ENCODE peak calls at places on chromosomes 11 and 22, in nine cellular contexts. B is NCI-H2171; I is stimulated activated effector memory CD8-positive, alpha-beta T cell treated with anti-CD3 and anti-CD28 coated beads, Interleukin-12 subunit alpha, Interleukin-12 subunit beta, amount 100 ng/mL, for 72 hours; M is Karpas-422; A is AG20443; Z is NCI-H345; L is activated CD4-positive, CD25-positive, alpha-beta regulatory T cell; O is WTC11; G is right atrium auricular region. Q is an unnamed sample.

GRCh38 chr11:34457607-34458006 is 18.9 kb downstream of the CAT start:
- DNase-seq in Z (no peak), L (no peak), M (no peak), A (no peak), I (no peak), B (no peak), G (no peak), O (no peak), Q (no peak)

GRCh38 chr22:26584010-26584409 is 5.9 kb downstream of the TPST2 start:
- DNase-seq in A (no peak), O (no peak), G (no peak), M (no peak), L (no peak), Z (no peak), B (no peak), I (no peak), Q (no peak)

GRCh38 chr22:50470491-50470890 is 4.3 kb downstream of the SBF1 start:
- DNase-seq in G (no peak), Z (no peak), O (no peak), A (no peak), L (no peak), I (peak), B (no peak), M (peak), Q (no peak)

GRCh38 chr11:64742087-64742939 is 1.6 kb downstream of the RASGRP2 start:
- DNase-seq in M (peak), L (no peak), O (peak), G (no peak), I (no peak), B (no peak), A (peak), Z (no peak), Q (peak)

GRCh38 chr22:33126881-33127280 is 68.7 kb upstream of the SYN3 start:
- DNase-seq in O (no peak), G (no peak), A (peak), M (no peak), Z (no peak), L (no peak), I (no peak), B (no peak), Q (peak)

GRCh38 chr11:20669833-20670684 is 673 bp downstream of the NELL1 start:
- DNase-seq in I (no peak), L (no peak), Z (peak), G (no peak), A (peak), B (no peak), O (peak), M (no peak), Q (no peak)

GRCh38 chr11:45556851-45557707 is 108.3 kb downstream of the CHST1 start:
- DNase-seq in G (no peak), L (no peak), B (no peak), M (no peak), A (no peak), Z (no peak), O (no peak), I (no peak), Q (no peak)

GRCh38 chr11:118003456-118003855 is 17.3 kb downstream of the IL10RA start:
- DNase-seq in O (no peak), I (peak), L (no peak), G (no peak), B (no peak), A (no peak), Z (no peak), M (no peak), Q (no peak)

GRCh38 chr11:88799749-88800500 is 265.9 kb downstream of the GRM5 start:
- DNase-seq in A (no peak), M (no peak), G (no peak), B (no peak), O (no peak), Z (no peak), I (no peak), L (no peak), Q (no peak)

GRCh38 chr22:46036558-46037408 is 59.8 kb upstream of the WNT7B start:
- DNase-seq in L (no peak), I (peak), O (peak), M (peak), G (no peak), B (peak), Z (peak), A (no peak), Q (peak)

GRCh38 chr11:35030716-35031213 is 108.2 kb upstream of the CD44 start:
- DNase-seq in L (no peak), O (no peak), I (peak), Z (no peak), M (no peak), B (no peak), G (peak), A (peak), Q (peak)